ENCODE peak calls at places on chromosomes 3 and 15, in seven cellular contexts. L, H, D, J, Q, F and W are unnamed samples.

GRCh38 chr3:58192076-58192475 is 18.7 kb downstream of the DNASE1L3 start:
- DNase-seq in F (no peak), H (no peak), Q (no peak), D (no peak), J (no peak), L (no peak), W (no peak)

GRCh38 chr15:31277335-31278055 is 49.1 kb upstream of the KLF13 start:
- DNase-seq in D (no peak), H (peak; percentile 14), Q (peak; percentile 1), F (peak; percentile 94), J (peak; percentile 13), L (no peak), W (no peak)

GRCh38 chr3:130093741-130094391 is 12.2 kb downstream of the ALG1L2 start:
- DNase-seq in J (no peak), H (no peak), L (no peak), D (peak; percentile 57), F (no peak), Q (no peak), W (no peak)

GRCh38 chr15:101489236-101489632 is 273 bp downstream of the PCSK6 start:
- DNase-seq in F (peak; percentile 12), J (no peak), D (peak; percentile 60), L (peak; percentile 81), H (peak; percentile 60), Q (peak; percentile 41), W (peak; percentile 58)

GRCh38 chr15:55897560-55898336 is 95.7 kb downstream of the NEDD4 start:
- DNase-seq in H (peak; percentile 51), F (no peak), D (peak; percentile 47), L (no peak), J (no peak), Q (peak; percentile 8), W (peak; percentile 60)

GRCh38 chr3:58222161-58222724 is 11.5 kb upstream of the DNASE1L3 start:
- DNase-seq in D (no peak), F (no peak), J (no peak), H (no peak), Q (no peak), L (no peak), W (no peak)

GRCh38 chr15:45585069-45585468 is 2.1 kb upstream of the BLOC1S6 start:
- DNase-seq in F (no peak), Q (no peak), H (no peak), D (no peak), J (no peak), L (no peak), W (no peak)

GRCh38 chr3:117706731-117707130 is 997.2 kb downstream of the TUSC7 start:
- DNase-seq in F (no peak), H (no peak), L (no peak), Q (no peak), D (no peak), J (no peak), W (no peak)

GRCh38 chr3:149414557-149415231 is 37.2 kb upstream of the TM4SF1 start:
- DNase-seq in J (no peak), D (no peak), Q (no peak), F (no peak), L (no peak), H (no peak), W (no peak)

GRCh38 chr3:63585927-63586326 is 66.5 kb upstream of the SNTN start:
- DNase-seq in F (no peak), L (no peak), H (no peak), D (no peak), Q (no peak), J (no peak), W (no peak)

GRCh38 chr3:66083096-66083960 is 44.6 kb upstream of the MAGI1 start:
- DNase-seq in H (no peak), Q (no peak), J (no peak), L (no peak), F (no peak), D (no peak), W (no peak)

GRCh38 chr3:83230841-83231240 is 1469.4 kb upstream of the GBE1 start:
- DNase-seq in H (no peak), L (no peak), F (no peak), D (no peak), Q (no peak), J (no peak), W (no peak)

GRCh38 chr15:98160236-98160635 is 199.7 kb downstream of the ARRDC4 start:
- DNase-seq in J (no peak), F (no peak), H (no peak), Q (no peak), D (no peak), L (no peak), W (no peak)

GRCh38 chr3:185405243-185405642 is 42.3 kb downstream of the MAP3K13 start:
- DNase-seq in J (no peak), H (no peak), Q (no peak), D (no peak), L (no peak), F (no peak), W (no peak)

GRCh38 chr3:178735032-178735674 is 198.9 kb downstream of the KCNMB2 start:
- DNase-seq in L (no peak), D (no peak), Q (no peak), F (no peak), H (no peak), J (no peak), W (no peak)

GRCh38 chr3:187767266-187768032 is 22.2 kb upstream of the BCL6 start:
- DNase-seq in F (no peak), L (no peak), D (no peak), J (no peak), Q (no peak), H (no peak), W (no peak)

DNA sequence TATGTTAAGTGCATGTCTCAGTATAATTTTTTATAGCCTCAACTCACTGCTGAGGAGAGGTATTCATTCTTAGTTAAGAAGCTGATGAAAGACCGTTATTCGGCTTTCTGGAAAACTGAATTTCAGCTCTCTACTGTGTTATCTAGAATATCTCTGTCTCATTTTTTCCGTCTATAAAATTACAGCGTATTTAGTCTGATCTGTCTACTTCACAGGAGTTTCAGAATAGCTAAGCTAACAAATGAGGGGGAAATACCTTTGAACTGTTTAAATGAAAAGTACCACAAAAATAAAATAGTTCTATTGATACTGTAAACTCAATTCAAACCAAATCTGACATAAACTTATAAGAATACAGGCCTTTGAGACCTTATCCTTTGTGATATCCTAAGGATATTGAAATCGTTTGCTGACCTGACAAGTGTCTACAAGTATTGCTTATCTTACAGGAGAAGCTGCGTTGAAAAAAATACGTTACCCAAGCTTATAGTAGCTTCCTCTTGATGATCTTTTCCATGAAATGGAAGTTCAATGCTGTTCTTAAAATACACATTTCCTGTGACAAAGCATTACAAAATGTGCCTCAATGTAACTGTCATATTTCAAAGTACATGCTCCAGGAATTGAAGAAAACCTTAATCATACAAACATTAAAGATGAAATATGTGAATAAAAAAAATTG is 104.6 kb downstream of the IL1RAP start:
- DNase-seq in L (no peak), Q (no peak), F (no peak), H (no peak), D (no peak), J (no peak), W (no peak)
- H3K9me3 ChIP-seq in L (no peaks in the 10 kb centered on the region), Q (no peaks in the 10 kb centered on the region), F (no peaks in the 10 kb centered on the region), H (no peaks in the 10 kb centered on the region), D (no peaks in the 10 kb centered on the region), J (no peaks in the 10 kb centered on the region), W (no peaks in the 10 kb centered on the region)

GRCh38 chr3:126995926-126996512 is 13.1 kb downstream of the PLXNA1 start:
- DNase-seq in L (no peak), D (no peak), F (no peak), J (no peak), Q (no peak), H (no peak), W (no peak)
- TF ChIP-seq CTCF in L (no peak), D (no peak), F (no peak), J (no peak), Q (no peak), H (no peak), W (peak; percentile 22)

GRCh38 chr3:183277260-183277659 is 24.2 kb downstream of the B3GNT5 start:
- DNase-seq in J (no peak), L (no peak), F (no peak), H (no peak), D (no peak), Q (no peak), W (no peak)
- H3K4me3 ChIP-seq in J (no peak overlapping the region), L (no peak overlapping the region), F (no peak overlapping the region), H (no peak overlapping the region), D (no peak overlapping the region), Q (no peak overlapping the region), W (no peak overlapping the region)

DNA sequence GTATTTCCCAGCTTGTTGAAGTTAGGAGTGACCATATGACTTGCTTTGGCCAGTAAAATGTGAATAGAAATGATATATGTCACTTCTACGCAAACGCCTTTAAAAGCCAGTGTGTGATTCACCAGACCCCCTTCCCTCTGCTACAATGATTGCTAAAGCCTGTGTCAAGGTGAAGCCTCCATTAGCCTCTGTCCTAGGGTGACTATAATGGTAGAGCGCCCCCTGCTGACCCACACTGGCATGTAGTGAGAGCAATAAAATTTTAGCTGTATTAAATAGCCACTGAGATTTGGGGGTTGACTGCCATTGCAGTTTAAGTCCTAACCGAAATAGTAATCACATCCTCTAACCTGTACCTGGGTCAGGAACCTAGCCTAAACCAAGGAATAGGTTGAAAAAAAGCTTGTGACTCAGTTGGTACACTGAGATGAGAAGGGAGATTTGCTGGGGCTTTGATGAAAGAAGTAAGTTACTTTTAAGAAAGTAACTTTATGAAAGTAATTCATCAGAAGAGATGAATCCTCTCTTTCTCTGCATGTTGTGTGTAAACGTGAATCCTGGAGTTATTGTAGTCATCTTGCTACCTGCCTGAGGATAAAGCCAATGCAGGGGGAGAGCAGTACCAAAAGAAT is 52.6 kb downstream of the GTF2E1 start:
- DNase-seq in D (peak; percentile 80), H (peak; percentile 74), J (peak; percentile 23), L (peak; percentile 86), Q (peak; percentile 67), F (no peak), W (peak; percentile 87)
- H3K9me3 ChIP-seq in D (no peaks in the 10 kb centered on the region), H (no peaks in the 10 kb centered on the region), J (no peaks in the 10 kb centered on the region), L (no peaks in the 10 kb centered on the region), Q (no peaks in the 10 kb centered on the region), F (no peaks in the 10 kb centered on the region), W (no peaks in the 10 kb centered on the region)